ENCODE peak calls at places on chromosomes 3 and 15, in seven cellular contexts. N, M, B, R, X, E and H are unnamed samples.

GRCh38 chr3:25246921-25247320 is 181.1 kb upstream of the RARB start:
- DNase-seq in M (no peak), X (no peak), B (no peak), N (no peak), R (no peak), E (no peak), H (peak)

GRCh38 chr3:127124135-127124534 is 68.8 kb upstream of the PRR23E start:
- DNase-seq in E (no peak), R (peak), X (no peak), N (no peak), M (no peak), B (no peak), H (peak)

GRCh38 chr3:25973111-25973510 is 183.2 kb downstream of the OXSM start:
- DNase-seq in M (no peak), R (no peak), N (no peak), B (no peak), X (no peak), E (no peak), H (peak)

GRCh38 chr15:99438222-99438592 is 127.6 kb upstream of the MEF2A start:
- DNase-seq in X (no peak), M (no peak), R (no peak), B (no peak), E (no peak), N (no peak), H (no peak)

GRCh38 chr3:94776401-94776915 is 713.6 kb downstream of the NSUN3 start:
- DNase-seq in B (no peak), E (no peak), M (no peak), X (no peak), N (no peak), R (no peak), H (no peak)

GRCh38 chr15:77144028-77144427 is 73.1 kb upstream of the TSPAN3 start:
- DNase-seq in M (peak), B (no peak), X (no peak), R (peak), E (no peak), N (no peak), H (no peak)

GRCh38 chr3:124032351-124032880 is 40.5 kb upstream of the ROPN1 start:
- DNase-seq in N (no peak), E (peak), R (peak), B (no peak), M (peak), X (no peak), H (peak)

GRCh38 chr3:122982202-122983185 is 45.1 kb downstream of the SEMA5B start:
- DNase-seq in E (no peak), N (no peak), R (no peak), X (no peak), B (no peak), M (no peak), H (peak)

GRCh38 chr15:49712846-49713450 is 92.1 kb downstream of the DTWD1 start:
- DNase-seq in M (no peak), B (no peak), N (no peak), R (no peak), X (peak), E (no peak), H (no peak)

GRCh38 chr15:78112551-78112950 is 18.7 kb downstream of the CIB2 start:
- DNase-seq in X (no peak), E (no peak), B (no peak), M (no peak), R (no peak), N (no peak), H (no peak)

GRCh38 chr3:45958333-45958791 is 15.1 kb downstream of the CXCR6 start:
- DNase-seq in M (no peak), E (no peak), X (peak), B (no peak), N (no peak), R (peak), H (no peak)

GRCh38 chr15:79168922-79169322 is 78.3 kb upstream of the RASGRF1 start:
- DNase-seq in N (no peak), X (peak), R (peak), B (no peak), E (no peak), M (no peak), H (peak)

GRCh38 chr3:129650256-129650872 is 43.9 kb upstream of the PLXND1 start:
- DNase-seq in E (peak), R (peak), N (peak), M (peak), B (peak), X (peak), H (peak)

GRCh38 chr15:56234804-56235203 is 8.9 kb downstream of the RFX7 start:
- DNase-seq in B (no peak), X (no peak), M (no peak), E (no peak), N (no peak), R (peak), H (no peak)

GRCh38 chr3:108022316-108023150 is 68.3 kb downstream of the CD47 start:
- DNase-seq in B (no peak), X (peak), E (no peak), M (no peak), N (no peak), R (peak), H (no peak)

GRCh38 chr3:195209836-195210551 is 61.0 kb downstream of the XXYLT1 start:
- DNase-seq in N (no peak), B (no peak), M (peak), X (no peak), E (no peak), R (peak), H (no peak)

GRCh38 chr15:65066635-65067333 is 1.0 kb downstream of the RASL12 start:
- DNase-seq in R (no peak), M (no peak), B (no peak), X (no peak), N (no peak), E (no peak), H (peak)

GRCh38 chr3:71560665-71561064 is 22.9 kb downstream of the FOXP1 start:
- DNase-seq in R (peak), E (no peak), B (no peak), X (peak), N (no peak), M (peak), H (no peak)

GRCh38 chr15:90680371-90680935 is 36.7 kb upstream of the BLM start:
- DNase-seq in B (no peak), N (no peak), X (peak), E (no peak), R (peak), M (peak), H (no peak)

GRCh38 chr3:100875239-100875638 is 118.0 kb downstream of the ABI3BP start:
- DNase-seq in N (no peak), M (peak), R (peak), B (no peak), E (peak), X (peak), H (no peak)

GRCh38 chr15:84611631-84612030 is 10.8 kb downstream of the ZSCAN2 start:
- DNase-seq in B (no peak), M (no peak), N (no peak), E (no peak), X (peak), R (peak), H (no peak)

GRCh38 chr3:167899090-167899489 is 163.6 kb downstream of the SERPINI1 start:
- DNase-seq in X (no peak), M (no peak), B (no peak), R (no peak), N (no peak), E (no peak), H (no peak)

GRCh38 chr3:136612512-136612911 is 139.7 kb downstream of the STAG1 start:
- DNase-seq in E (no peak), B (no peak), N (no peak), X (peak), R (peak), M (no peak), H (no peak)